ENCODE peak calls at places on chromosomes 2 and 18, in nine cellular contexts. O is activated T-cell treated with anti-CD3 and anti-CD28 coated beads for 1 hour; G is omental fat pad; K is aorta; R is SW 1271; A is NCI-H2171; J is activated CD4-positive, alpha-beta T cell treated with anti-CD3 and anti-CD28 coated beads, Interleukin-2, amount 10 ng/mL, durations not matched to agents 7 days and 5 days; Q is NCI-H774; H is left colon. D is an unnamed sample.
A peak's percentile ranks its signal among the peaks of the same experiment; 100 is the strongest.

GRCh38 chr2:40886100-40886499 is 434.2 kb upstream of the SLC8A1 start:
- DNase-seq in J (no peak), O (no peak), G (no peak), R (no peak), A (no peak), K (no peak), Q (no peak), H (no peak), D (no peak)

GRCh38 chr2:34317797-34318196 is 718.7 kb upstream of the FAM98A start:
- DNase-seq in J (no peak), H (no peak), O (no peak), K (no peak), A (no peak), R (no peak), Q (no peak), G (no peak), D (no peak)

GRCh38 chr18:79875931-79876461 is 75.5 kb downstream of the SLC66A2 start:
- DNase-seq in H (no peak), A (no peak), J (no peak), Q (no peak), K (peak; percentile 58), O (no peak), G (no peak), R (no peak), D (no peak)

GRCh38 chr2:237627463-237628321 is at the start of gene LRRFIP1:
- DNase-seq in A (no peak), J (no peak), K (peak; percentile 84), R (no peak), O (no peak), G (no peak), H (no peak), Q (no peak), D (no peak)

GRCh38 chr18:26460449-26461091 is 87.8 kb downstream of the KCTD1 start:
- DNase-seq in R (no peak), O (no peak), Q (peak; percentile 89), A (peak; percentile 1), K (no peak), J (no peak), G (no peak), H (no peak), D (no peak)

GRCh38 chr2:45001629-45002385 is 7.4 kb downstream of the SIX2 start:
- DNase-seq in G (no peak), Q (no peak), K (no peak), R (no peak), O (no peak), J (no peak), H (no peak), A (no peak), D (no peak)

GRCh38 chr2:71785550-71785951 is 332.2 kb downstream of the DYSF start:
- DNase-seq in O (no peak), Q (no peak), G (no peak), A (no peak), R (no peak), K (no peak), J (no peak), H (no peak), D (no peak)

GRCh38 chr2:119730598-119731278 is 29.0 kb upstream of the PTPN4 start:
- DNase-seq in Q (no peak), H (no peak), G (no peak), R (no peak), J (no peak), A (peak; percentile 51), O (no peak), K (no peak), D (no peak)

GRCh38 chr18:833197-833596 is 21.2 kb upstream of the YES1 start:
- DNase-seq in H (no peak), J (no peak), R (no peak), O (no peak), K (no peak), A (no peak), Q (no peak), G (no peak), D (no peak)

GRCh38 chr2:36433311-36434217 is 78.0 kb downstream of the CRIM1 start:
- DNase-seq in R (no peak), O (no peak), H (no peak), A (no peak), Q (no peak), K (peak; percentile 84), G (no peak), J (no peak), D (no peak)

GRCh38 chr2:168719446-168719845 is 83.0 kb upstream of the NOSTRIN start:
- DNase-seq in O (no peak), G (no peak), J (no peak), K (no peak), R (no peak), Q (no peak), A (no peak), H (no peak), D (no peak)

GRCh38 chr18:43805646-43806194 is 528.4 kb upstream of the SYT4 start:
- DNase-seq in R (no peak), A (no peak), K (no peak), J (no peak), G (no peak), O (no peak), Q (no peak), H (no peak), D (no peak)

GRCh38 chr2:164091673-164092072 is 355.9 kb upstream of the FIGN start:
- DNase-seq in R (no peak), H (no peak), J (no peak), G (no peak), Q (no peak), K (no peak), A (no peak), O (no peak), D (no peak)

GRCh38 chr2:64853894-64854293 is 135.3 kb upstream of the SLC1A4 start:
- DNase-seq in A (no peak), R (no peak), H (no peak), G (no peak), K (no peak), O (no peak), Q (no peak), J (no peak), D (no peak)

D was measured in T-helper 2 cell treated with Interferon-gamma antibody and Interleukin-4, amounts not matched to agents 5 μg/mL and 100 μg/mL, for 36 hours.